ENCODE peak calls at places on chromosomes 7 and 10, in six cellular contexts. One of them, this sample, is unnamed.

GRCh38 chr10:33032354-33033254 is 74.6 kb upstream of the ITGB1 start:
- DNase-seq in NCI-H1417: no peak
- DNase-seq in NCI-H82: no peak
- DNase-seq in cardiac fibroblast: peak; percentile 44
- DNase-seq in tibial nerve: no peak
- DNase-seq in stimulated activated effector memory CD8-positive, alpha-beta T cell treated with anti-CD3 and anti-CD28 coated beads, Interleukin-12 subunit alpha, Interleukin-12 subunit beta, amount 100 ng/mL, for 72 hours: no peak
- DNase-seq in this sample: no peak

GRCh38 chr10:73126343-73126742 is 16.1 kb downstream of the NUDT13 start:
- DNase-seq in tibial nerve: no peak
- DNase-seq in NCI-H82: no peak
- DNase-seq in cardiac fibroblast: no peak
- DNase-seq in NCI-H1417: no peak
- DNase-seq in stimulated activated effector memory CD8-positive, alpha-beta T cell treated with anti-CD3 and anti-CD28 coated beads, Interleukin-12 subunit alpha, Interleukin-12 subunit beta, amount 100 ng/mL, for 72 hours: no peak
- DNase-seq in this sample: no peak

GRCh38 chr10:794382-794956 is 105.0 kb upstream of the DIP2C start:
- DNase-seq in NCI-H82: no peak
- DNase-seq in NCI-H1417: peak; percentile 26
- DNase-seq in tibial nerve: peak; percentile 1
- DNase-seq in stimulated activated effector memory CD8-positive, alpha-beta T cell treated with anti-CD3 and anti-CD28 coated beads, Interleukin-12 subunit alpha, Interleukin-12 subunit beta, amount 100 ng/mL, for 72 hours: no peak
- DNase-seq in cardiac fibroblast: peak; percentile 40
- DNase-seq in this sample: peak; percentile 4

GRCh38 chr10:103466734-103467133 is 8.0 kb upstream of the CALHM1 start:
- DNase-seq in NCI-H1417: no peak
- DNase-seq in NCI-H82: no peak
- DNase-seq in stimulated activated effector memory CD8-positive, alpha-beta T cell treated with anti-CD3 and anti-CD28 coated beads, Interleukin-12 subunit alpha, Interleukin-12 subunit beta, amount 100 ng/mL, for 72 hours: no peak
- DNase-seq in tibial nerve: no peak
- DNase-seq in cardiac fibroblast: peak; percentile 34
- DNase-seq in this sample: no peak

GRCh38 chr7:40530292-40530691 is 395.5 kb downstream of the SUGCT start:
- DNase-seq in cardiac fibroblast: no peak
- DNase-seq in NCI-H1417: no peak
- DNase-seq in tibial nerve: no peak
- DNase-seq in NCI-H82: no peak
- DNase-seq in stimulated activated effector memory CD8-positive, alpha-beta T cell treated with anti-CD3 and anti-CD28 coated beads, Interleukin-12 subunit alpha, Interleukin-12 subunit beta, amount 100 ng/mL, for 72 hours: no peak
- DNase-seq in this sample: no peak

GRCh38 chr10:11338160-11338844 is 273.1 kb downstream of the USP6NL start:
- DNase-seq in tibial nerve: no peak
- DNase-seq in cardiac fibroblast: no peak
- DNase-seq in NCI-H1417: no peak
- DNase-seq in NCI-H82: no peak
- DNase-seq in stimulated activated effector memory CD8-positive, alpha-beta T cell treated with anti-CD3 and anti-CD28 coated beads, Interleukin-12 subunit alpha, Interleukin-12 subunit beta, amount 100 ng/mL, for 72 hours: no peak
- DNase-seq in this sample: no peak

GRCh38 chr7:103113164-103113563 is 35.7 kb downstream of the NAPEPLD start:
- DNase-seq in NCI-H1417: no peak
- DNase-seq in tibial nerve: no peak
- DNase-seq in NCI-H82: no peak
- DNase-seq in stimulated activated effector memory CD8-positive, alpha-beta T cell treated with anti-CD3 and anti-CD28 coated beads, Interleukin-12 subunit alpha, Interleukin-12 subunit beta, amount 100 ng/mL, for 72 hours: no peak
- DNase-seq in cardiac fibroblast: peak; percentile 92
- DNase-seq in this sample: no peak

GRCh38 chr10:15123749-15124184 is 26.6 kb downstream of the RPP38 start:
- DNase-seq in NCI-H82: no peak
- DNase-seq in tibial nerve: no peak
- DNase-seq in stimulated activated effector memory CD8-positive, alpha-beta T cell treated with anti-CD3 and anti-CD28 coated beads, Interleukin-12 subunit alpha, Interleukin-12 subunit beta, amount 100 ng/mL, for 72 hours: no peak
- DNase-seq in cardiac fibroblast: peak; percentile 75
- DNase-seq in NCI-H1417: no peak
- DNase-seq in this sample: no peak

GRCh38 chr10:76723781-76724336 is 913.7 kb downstream of the KCNMA1 start:
- DNase-seq in NCI-H1417: peak; percentile 71
- DNase-seq in NCI-H82: no peak
- DNase-seq in tibial nerve: no peak
- DNase-seq in stimulated activated effector memory CD8-positive, alpha-beta T cell treated with anti-CD3 and anti-CD28 coated beads, Interleukin-12 subunit alpha, Interleukin-12 subunit beta, amount 100 ng/mL, for 72 hours: no peak
- DNase-seq in cardiac fibroblast: no peak
- DNase-seq in this sample: no peak

GRCh38 chr10:12358863-12359647 is 9.7 kb downstream of the CAMK1D start:
- DNase-seq in stimulated activated effector memory CD8-positive, alpha-beta T cell treated with anti-CD3 and anti-CD28 coated beads, Interleukin-12 subunit alpha, Interleukin-12 subunit beta, amount 100 ng/mL, for 72 hours: no peak
- DNase-seq in NCI-H1417: no peak
- DNase-seq in cardiac fibroblast: no peak
- DNase-seq in NCI-H82: no peak
- DNase-seq in tibial nerve: no peak
- DNase-seq in this sample: no peak

GRCh38 chr7:39089194-39089593 is 111.5 kb downstream of the POU6F2 start:
- DNase-seq in cardiac fibroblast: no peak
- DNase-seq in stimulated activated effector memory CD8-positive, alpha-beta T cell treated with anti-CD3 and anti-CD28 coated beads, Interleukin-12 subunit alpha, Interleukin-12 subunit beta, amount 100 ng/mL, for 72 hours: no peak
- DNase-seq in NCI-H1417: peak; percentile 32
- DNase-seq in NCI-H82: peak; percentile 88
- DNase-seq in tibial nerve: no peak
- DNase-seq in this sample: no peak

GRCh38 chr7:77413861-77414424 is 2.2 kb downstream of the GSAP start:
- DNase-seq in cardiac fibroblast: peak; percentile 65
- DNase-seq in NCI-H82: no peak
- DNase-seq in stimulated activated effector memory CD8-positive, alpha-beta T cell treated with anti-CD3 and anti-CD28 coated beads, Interleukin-12 subunit alpha, Interleukin-12 subunit beta, amount 100 ng/mL, for 72 hours: no peak
- DNase-seq in tibial nerve: no peak
- DNase-seq in NCI-H1417: no peak
- DNase-seq in this sample: no peak

GRCh38 chr10:65040796-65041195 is 1519.6 kb downstream of the REEP3 start:
- DNase-seq in NCI-H82: no peak
- DNase-seq in tibial nerve: no peak
- DNase-seq in NCI-H1417: no peak
- DNase-seq in cardiac fibroblast: no peak
- DNase-seq in stimulated activated effector memory CD8-positive, alpha-beta T cell treated with anti-CD3 and anti-CD28 coated beads, Interleukin-12 subunit alpha, Interleukin-12 subunit beta, amount 100 ng/mL, for 72 hours: no peak
- DNase-seq in this sample: no peak

GRCh38 chr7:99762680-99763327 is 21.2 kb downstream of the CYP3A4 start:
- DNase-seq in NCI-H82: no peak
- DNase-seq in stimulated activated effector memory CD8-positive, alpha-beta T cell treated with anti-CD3 and anti-CD28 coated beads, Interleukin-12 subunit alpha, Interleukin-12 subunit beta, amount 100 ng/mL, for 72 hours: no peak
- DNase-seq in tibial nerve: no peak
- DNase-seq in cardiac fibroblast: peak; percentile 47
- DNase-seq in NCI-H1417: no peak
- DNase-seq in this sample: no peak

GRCh38 chr10:126088144-126088543 is 191.8 kb downstream of the FANK1 start:
- DNase-seq in cardiac fibroblast: peak; percentile 35
- DNase-seq in stimulated activated effector memory CD8-positive, alpha-beta T cell treated with anti-CD3 and anti-CD28 coated beads, Interleukin-12 subunit alpha, Interleukin-12 subunit beta, amount 100 ng/mL, for 72 hours: no peak
- DNase-seq in NCI-H82: no peak
- DNase-seq in tibial nerve: no peak
- DNase-seq in NCI-H1417: peak; percentile 35
- DNase-seq in this sample: no peak

GRCh38 chr7:111499027-111499426 is 63.3 kb downstream of the IMMP2L start:
- DNase-seq in cardiac fibroblast: peak; percentile 28
- DNase-seq in NCI-H1417: no peak
- DNase-seq in tibial nerve: no peak
- DNase-seq in NCI-H82: no peak
- DNase-seq in stimulated activated effector memory CD8-positive, alpha-beta T cell treated with anti-CD3 and anti-CD28 coated beads, Interleukin-12 subunit alpha, Interleukin-12 subunit beta, amount 100 ng/mL, for 72 hours: no peak
- DNase-seq in this sample: no peak

GRCh38 chr7:156209087-156209486 is 396.8 kb upstream of the SHH start:
- DNase-seq in tibial nerve: no peak
- DNase-seq in stimulated activated effector memory CD8-positive, alpha-beta T cell treated with anti-CD3 and anti-CD28 coated beads, Interleukin-12 subunit alpha, Interleukin-12 subunit beta, amount 100 ng/mL, for 72 hours: no peak
- DNase-seq in cardiac fibroblast: no peak
- DNase-seq in NCI-H82: no peak
- DNase-seq in NCI-H1417: no peak
- DNase-seq in this sample: no peak

GRCh38 chr10:99732033-99732912 is at the start of the genes COX15 and CUTC:
- DNase-seq in tibial nerve: peak; percentile 89
- DNase-seq in NCI-H1417: peak; percentile 94
- DNase-seq in cardiac fibroblast: peak; percentile 98
- DNase-seq in stimulated activated effector memory CD8-positive, alpha-beta T cell treated with anti-CD3 and anti-CD28 coated beads, Interleukin-12 subunit alpha, Interleukin-12 subunit beta, amount 100 ng/mL, for 72 hours: peak; percentile 97
- DNase-seq in NCI-H82: peak; percentile 98
- DNase-seq in this sample: peak; percentile 97

GRCh38 chr7:42006801-42007394 is 230.1 kb downstream of the GLI3 start:
- DNase-seq in tibial nerve: no peak
- DNase-seq in cardiac fibroblast: no peak
- DNase-seq in NCI-H82: no peak
- DNase-seq in stimulated activated effector memory CD8-positive, alpha-beta T cell treated with anti-CD3 and anti-CD28 coated beads, Interleukin-12 subunit alpha, Interleukin-12 subunit beta, amount 100 ng/mL, for 72 hours: no peak
- DNase-seq in NCI-H1417: no peak
- DNase-seq in this sample: no peak

GRCh38 chr7:157009170-157009777 is 1.2 kb downstream of the MNX1 start:
- DNase-seq in NCI-H1417: peak; percentile 84
- DNase-seq in tibial nerve: no peak
- DNase-seq in NCI-H82: no peak
- DNase-seq in stimulated activated effector memory CD8-positive, alpha-beta T cell treated with anti-CD3 and anti-CD28 coated beads, Interleukin-12 subunit alpha, Interleukin-12 subunit beta, amount 100 ng/mL, for 72 hours: no peak
- DNase-seq in cardiac fibroblast: no peak
- DNase-seq in this sample: no peak

GRCh38 chr7:124652237-124652636 is 113.4 kb downstream of the GPR37 start:
- DNase-seq in cardiac fibroblast: no peak
- DNase-seq in stimulated activated effector memory CD8-positive, alpha-beta T cell treated with anti-CD3 and anti-CD28 coated beads, Interleukin-12 subunit alpha, Interleukin-12 subunit beta, amount 100 ng/mL, for 72 hours: no peak
- DNase-seq in NCI-H82: no peak
- DNase-seq in tibial nerve: no peak
- DNase-seq in NCI-H1417: no peak
- DNase-seq in this sample: no peak

GRCh38 chr7:1210321-1210978 is 22.2 kb upstream of the UNCX start:
- DNase-seq in stimulated activated effector memory CD8-positive, alpha-beta T cell treated with anti-CD3 and anti-CD28 coated beads, Interleukin-12 subunit alpha, Interleukin-12 subunit beta, amount 100 ng/mL, for 72 hours: no peak
- DNase-seq in cardiac fibroblast: peak; percentile 23
- DNase-seq in NCI-H1417: peak; percentile 64
- DNase-seq in NCI-H82: no peak
- DNase-seq in tibial nerve: no peak
- DNase-seq in this sample: no peak

GRCh38 chr7:112182749-112183148 is 23.4 kb downstream of the DOCK4 start:
- DNase-seq in NCI-H82: no peak
- DNase-seq in stimulated activated effector memory CD8-positive, alpha-beta T cell treated with anti-CD3 and anti-CD28 coated beads, Interleukin-12 subunit alpha, Interleukin-12 subunit beta, amount 100 ng/mL, for 72 hours: no peak
- DNase-seq in NCI-H1417: no peak
- DNase-seq in tibial nerve: no peak
- DNase-seq in cardiac fibroblast: no peak
- DNase-seq in this sample: no peak

GRCh38 chr7:151503902-151504714 is 15.6 kb downstream of the RHEB start:
- DNase-seq in NCI-H82: no peak
- DNase-seq in tibial nerve: no peak
- DNase-seq in cardiac fibroblast: peak; percentile 89
- DNase-seq in stimulated activated effector memory CD8-positive, alpha-beta T cell treated with anti-CD3 and anti-CD28 coated beads, Interleukin-12 subunit alpha, Interleukin-12 subunit beta, amount 100 ng/mL, for 72 hours: no peak
- DNase-seq in NCI-H1417: no peak
- DNase-seq in this sample: peak; percentile 27

This sample was measured in uterus.